ENCODE peak calls at places on chromosomes 2 and 18, in ten cellular contexts. One of them, this sample, is unnamed. For H3K9me3, the result is how much of the 10 kb centered on the place peaks cover.

GRCh38 chr2:16326736-16327300 is 338.8 kb downstream of the CYRIA start:
- DNase-seq in DND-41: no peak
- DNase-seq in suprapubic skin: no peak
- DNase-seq in adrenal gland: no peak
- DNase-seq in tibial nerve: no peak
- DNase-seq in neural progenitor cell: no peak
- DNase-seq in IMR-90: no peak
- DNase-seq in body of pancreas: no peak
- DNase-seq in GM12878: no peak
- DNase-seq in AG04450: no peak
- DNase-seq in this sample: peak

GRCh38 chr2:120939595-120940318 is 204.1 kb downstream of the GLI2 start:
- DNase-seq in DND-41: no peak
- DNase-seq in GM12878: no peak
- DNase-seq in adrenal gland: no peak
- DNase-seq in body of pancreas: no peak
- DNase-seq in suprapubic skin: no peak
- DNase-seq in IMR-90: peak
- DNase-seq in neural progenitor cell: no peak
- DNase-seq in tibial nerve: no peak
- DNase-seq in AG04450: peak
- DNase-seq in this sample: no peak

GRCh38 chr2:234488913-234489451 is 7.9 kb downstream of the ARL4C start:
- DNase-seq in neural progenitor cell: no peak
- DNase-seq in GM12878: peak
- DNase-seq in body of pancreas: no peak
- DNase-seq in IMR-90: no peak
- DNase-seq in adrenal gland: no peak
- DNase-seq in suprapubic skin: no peak
- DNase-seq in tibial nerve: no peak
- DNase-seq in DND-41: peak
- DNase-seq in AG04450: no peak
- DNase-seq in this sample: no peak

GRCh38 chr2:187775651-187776050 is 221.4 kb upstream of the TFPI start:
- DNase-seq in neural progenitor cell: no peak
- DNase-seq in tibial nerve: no peak
- DNase-seq in DND-41: no peak
- DNase-seq in suprapubic skin: no peak
- DNase-seq in GM12878: no peak
- DNase-seq in AG04450: no peak
- DNase-seq in IMR-90: peak
- DNase-seq in body of pancreas: no peak
- DNase-seq in adrenal gland: no peak
- DNase-seq in this sample: no peak

GRCh38 chr2:175181877-175182308 is 383 bp upstream of the ATP5MC3 start:
- DNase-seq in GM12878: no peak
- DNase-seq in suprapubic skin: no peak
- DNase-seq in tibial nerve: no peak
- DNase-seq in adrenal gland: no peak
- DNase-seq in DND-41: no peak
- DNase-seq in neural progenitor cell: no peak
- DNase-seq in body of pancreas: no peak
- DNase-seq in AG04450: no peak
- DNase-seq in IMR-90: no peak
- DNase-seq in this sample: no peak

GRCh38 chr18:24076950-24077349 is 61.9 kb upstream of the CABYR start:
- DNase-seq in tibial nerve: no peak
- DNase-seq in body of pancreas: no peak
- DNase-seq in neural progenitor cell: no peak
- DNase-seq in IMR-90: no peak
- DNase-seq in GM12878: no peak
- DNase-seq in suprapubic skin: no peak
- DNase-seq in adrenal gland: no peak
- DNase-seq in AG04450: no peak
- DNase-seq in DND-41: no peak
- DNase-seq in this sample: no peak

GRCh38 chr2:20623241-20623640 is 27.7 kb downstream of the HS1BP3 start:
- DNase-seq in GM12878: no peak
- DNase-seq in suprapubic skin: peak
- DNase-seq in DND-41: no peak
- DNase-seq in adrenal gland: no peak
- DNase-seq in tibial nerve: no peak
- DNase-seq in body of pancreas: peak
- DNase-seq in neural progenitor cell: no peak
- DNase-seq in AG04450: no peak
- DNase-seq in IMR-90: no peak
- DNase-seq in this sample: no peak

GRCh38 chr2:19861771-19862170 is 40.0 kb downstream of the TTC32 start:
- DNase-seq in IMR-90: peak
- DNase-seq in neural progenitor cell: no peak
- DNase-seq in DND-41: no peak
- DNase-seq in tibial nerve: no peak
- DNase-seq in suprapubic skin: no peak
- DNase-seq in body of pancreas: no peak
- DNase-seq in AG04450: no peak
- DNase-seq in adrenal gland: no peak
- DNase-seq in GM12878: no peak
- DNase-seq in this sample: no peak

GRCh38 chr2:12931211-12931844 is 214.6 kb downstream of the TRIB2 start:
- DNase-seq in GM12878: no peak
- DNase-seq in DND-41: peak
- DNase-seq in neural progenitor cell: peak
- DNase-seq in tibial nerve: no peak
- DNase-seq in body of pancreas: peak
- DNase-seq in AG04450: peak
- DNase-seq in suprapubic skin: no peak
- DNase-seq in adrenal gland: no peak
- DNase-seq in IMR-90: peak
- DNase-seq in this sample: no peak

GRCh38 chr2:12929806-12930205 is 213.1 kb downstream of the TRIB2 start:
- DNase-seq in DND-41: no peak
- DNase-seq in tibial nerve: no peak
- DNase-seq in adrenal gland: no peak
- DNase-seq in IMR-90: no peak
- DNase-seq in body of pancreas: no peak
- DNase-seq in suprapubic skin: no peak
- DNase-seq in neural progenitor cell: peak
- DNase-seq in AG04450: no peak
- DNase-seq in GM12878: no peak
- DNase-seq in this sample: no peak

GRCh38 chr2:12934181-12934756 is 217.5 kb downstream of the TRIB2 start:
- DNase-seq in GM12878: no peak
- DNase-seq in IMR-90: no peak
- DNase-seq in neural progenitor cell: no peak
- DNase-seq in suprapubic skin: no peak
- DNase-seq in tibial nerve: no peak
- DNase-seq in adrenal gland: no peak
- DNase-seq in body of pancreas: no peak
- DNase-seq in AG04450: no peak
- DNase-seq in DND-41: no peak
- DNase-seq in this sample: no peak

GRCh38 chr2:12930382-12930781 is 213.6 kb downstream of the TRIB2 start:
- DNase-seq in tibial nerve: no peak
- DNase-seq in AG04450: no peak
- DNase-seq in GM12878: no peak
- DNase-seq in neural progenitor cell: no peak
- DNase-seq in suprapubic skin: no peak
- DNase-seq in DND-41: no peak
- DNase-seq in body of pancreas: no peak
- DNase-seq in IMR-90: no peak
- DNase-seq in adrenal gland: no peak
- DNase-seq in this sample: no peak

DNA sequence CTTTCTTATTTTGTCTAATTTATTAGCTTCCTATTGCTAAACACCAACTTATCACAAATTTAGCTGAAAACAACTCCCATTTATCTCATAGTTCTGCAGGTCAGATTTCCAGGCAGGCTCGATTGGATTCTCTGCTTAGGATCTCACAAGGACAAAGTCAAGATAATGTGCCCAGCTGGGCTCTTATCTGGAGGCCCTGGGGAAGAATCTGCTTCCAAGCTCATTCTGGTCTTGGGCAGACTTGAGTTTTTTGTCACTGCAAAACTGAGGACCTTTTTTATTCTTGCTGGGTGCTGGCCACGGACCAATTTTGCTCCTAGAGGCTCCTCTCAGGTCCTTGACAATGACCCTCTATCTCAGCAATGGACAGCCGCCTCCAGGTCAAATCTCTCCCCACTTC is 215.5 kb downstream of the TRIB2 start:
- DNase-seq in body of pancreas: no peak
- DNase-seq in suprapubic skin: no peak
- DNase-seq in tibial nerve: no peak
- DNase-seq in IMR-90: no peak
- DNase-seq in neural progenitor cell: no peak
- DNase-seq in DND-41: no peak
- DNase-seq in AG04450: no peak
- DNase-seq in adrenal gland: peak
- DNase-seq in GM12878: no peak
- DNase-seq in this sample: no peak
- H3K9me3 ChIP-seq in body of pancreas: under half
- H3K9me3 ChIP-seq in suprapubic skin: under half
- H3K9me3 ChIP-seq in tibial nerve: under half
- H3K9me3 ChIP-seq in IMR-90: under half
- H3K9me3 ChIP-seq in neural progenitor cell: under half
- H3K9me3 ChIP-seq in DND-41: under half
- H3K9me3 ChIP-seq in AG04450: under half
- H3K9me3 ChIP-seq in adrenal gland: under half
- H3K9me3 ChIP-seq in GM12878: under half
- H3K9me3 ChIP-seq in this sample: under half

DNA sequence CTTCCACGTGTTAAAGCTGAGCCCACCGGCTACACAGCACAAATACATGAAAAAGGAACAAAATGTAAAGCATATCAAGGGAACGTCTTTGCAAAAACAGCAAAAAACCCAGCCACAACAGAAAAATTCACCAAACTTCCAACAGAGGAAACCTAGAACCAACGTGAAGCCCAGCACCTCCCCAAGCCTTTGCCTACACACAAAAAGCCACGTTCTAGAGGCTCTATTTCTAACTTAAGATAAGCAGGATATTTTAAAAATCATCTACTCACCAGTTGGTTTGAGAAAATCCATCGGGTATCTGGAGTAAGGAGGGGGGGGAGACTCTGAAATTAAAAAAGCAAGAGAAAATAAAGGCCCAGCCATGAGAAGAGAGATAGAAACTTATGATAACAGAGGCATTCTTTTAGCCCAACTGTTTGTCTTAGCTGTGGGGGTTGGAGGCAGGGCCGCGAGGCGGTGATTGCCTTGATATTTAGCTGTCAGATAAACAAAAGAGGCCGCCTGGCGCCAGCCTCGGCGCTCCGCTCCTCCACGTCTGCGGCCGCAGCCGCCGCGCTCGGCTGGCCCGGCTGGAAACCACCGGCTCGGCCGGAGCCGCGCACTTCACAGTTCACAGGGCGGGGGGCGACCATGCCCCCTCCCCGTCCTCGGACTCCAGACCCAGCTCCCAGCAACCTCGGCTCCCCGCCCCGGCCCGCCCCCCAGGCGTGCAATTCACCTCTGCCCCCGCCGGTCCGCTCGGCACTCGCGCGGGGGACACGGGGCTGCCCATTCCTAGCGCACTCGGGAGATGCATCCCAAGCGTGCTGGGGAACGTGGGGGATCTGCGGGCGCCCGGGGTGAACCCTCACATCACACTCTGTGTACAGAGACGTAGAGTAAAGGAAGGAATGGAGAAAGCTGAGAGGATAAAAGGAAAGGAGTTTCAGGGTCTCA is 2.4 kb downstream of the SMAD7 start:
- DNase-seq in body of pancreas: peak
- DNase-seq in DND-41: peak
- DNase-seq in IMR-90: peak
- DNase-seq in suprapubic skin: no peak
- DNase-seq in adrenal gland: peak
- DNase-seq in neural progenitor cell: peak
- DNase-seq in tibial nerve: no peak
- DNase-seq in GM12878: no peak
- DNase-seq in AG04450: no peak
- DNase-seq in this sample: no peak
- TF ChIP-seq CTCF in body of pancreas: peak
- TF ChIP-seq CTCF in DND-41: no peak
- TF ChIP-seq CTCF in IMR-90: peak
- TF ChIP-seq CTCF in suprapubic skin: no peak
- TF ChIP-seq CTCF in adrenal gland: peak
- TF ChIP-seq CTCF in neural progenitor cell: no peak
- TF ChIP-seq CTCF in tibial nerve: no peak
- TF ChIP-seq CTCF in GM12878: no peak
- TF ChIP-seq CTCF in AG04450: peak
- TF ChIP-seq CTCF in this sample: no peak

GRCh38 chr2:94980406-94980805 is 45.1 kb upstream of the MAL start:
- DNase-seq in tibial nerve: no peak
- DNase-seq in suprapubic skin: no peak
- DNase-seq in DND-41: no peak
- DNase-seq in adrenal gland: no peak
- DNase-seq in body of pancreas: no peak
- DNase-seq in IMR-90: no peak
- DNase-seq in GM12878: no peak
- DNase-seq in AG04450: no peak
- DNase-seq in neural progenitor cell: no peak
- DNase-seq in this sample: no peak

GRCh38 chr2:94977826-94978225 is 47.7 kb upstream of the MAL start:
- DNase-seq in GM12878: no peak
- DNase-seq in suprapubic skin: no peak
- DNase-seq in adrenal gland: no peak
- DNase-seq in AG04450: no peak
- DNase-seq in IMR-90: no peak
- DNase-seq in DND-41: no peak
- DNase-seq in tibial nerve: no peak
- DNase-seq in body of pancreas: no peak
- DNase-seq in neural progenitor cell: no peak
- DNase-seq in this sample: no peak

GRCh38 chr2:94982156-94982555 is 43.4 kb upstream of the MAL start:
- DNase-seq in adrenal gland: no peak
- DNase-seq in AG04450: no peak
- DNase-seq in neural progenitor cell: no peak
- DNase-seq in GM12878: no peak
- DNase-seq in IMR-90: no peak
- DNase-seq in suprapubic skin: no peak
- DNase-seq in body of pancreas: no peak
- DNase-seq in DND-41: no peak
- DNase-seq in tibial nerve: no peak
- DNase-seq in this sample: no peak

GRCh38 chr2:94978917-94979316 is 46.6 kb upstream of the MAL start:
- DNase-seq in adrenal gland: no peak
- DNase-seq in AG04450: no peak
- DNase-seq in DND-41: no peak
- DNase-seq in GM12878: no peak
- DNase-seq in tibial nerve: no peak
- DNase-seq in IMR-90: no peak
- DNase-seq in suprapubic skin: no peak
- DNase-seq in body of pancreas: no peak
- DNase-seq in neural progenitor cell: no peak
- DNase-seq in this sample: no peak

GRCh38 chr2:94979406-94980375 is 45.8 kb upstream of the MAL start:
- DNase-seq in adrenal gland: no peak
- DNase-seq in AG04450: no peak
- DNase-seq in DND-41: no peak
- DNase-seq in GM12878: no peak
- DNase-seq in neural progenitor cell: no peak
- DNase-seq in tibial nerve: no peak
- DNase-seq in body of pancreas: no peak
- DNase-seq in suprapubic skin: no peak
- DNase-seq in IMR-90: no peak
- DNase-seq in this sample: no peak
- H3K9me3 ChIP-seq in adrenal gland: under half
- H3K9me3 ChIP-seq in AG04450: under half
- H3K9me3 ChIP-seq in DND-41: under half
- H3K9me3 ChIP-seq in GM12878: under half
- H3K9me3 ChIP-seq in neural progenitor cell: under half
- H3K9me3 ChIP-seq in tibial nerve: under half
- H3K9me3 ChIP-seq in body of pancreas: under half
- H3K9me3 ChIP-seq in suprapubic skin: under half
- H3K9me3 ChIP-seq in IMR-90: under half
- H3K9me3 ChIP-seq in this sample: under half

GRCh38 chr2:54763636-54764291 is 40.3 kb downstream of the EML6 start:
- DNase-seq in adrenal gland: no peak
- DNase-seq in GM12878: no peak
- DNase-seq in tibial nerve: no peak
- DNase-seq in IMR-90: no peak
- DNase-seq in suprapubic skin: no peak
- DNase-seq in neural progenitor cell: peak
- DNase-seq in DND-41: peak
- DNase-seq in AG04450: no peak
- DNase-seq in body of pancreas: no peak
- DNase-seq in this sample: no peak
- TF ChIP-seq CTCF in adrenal gland: peak
- TF ChIP-seq CTCF in GM12878: peak
- TF ChIP-seq CTCF in tibial nerve: no peak
- TF ChIP-seq CTCF in IMR-90: peak
- TF ChIP-seq CTCF in suprapubic skin: no peak
- TF ChIP-seq CTCF in neural progenitor cell: peak
- TF ChIP-seq CTCF in DND-41: peak
- TF ChIP-seq CTCF in AG04450: no peak
- TF ChIP-seq CTCF in body of pancreas: no peak
- TF ChIP-seq CTCF in this sample: no peak